ENCODE peak calls at places on chromosome 15, in eight cellular contexts. W is GM03348; D is activated CD8-positive, alpha-beta memory T cell treated with anti-CD3 and anti-CD28 coated beads, Interleukin-2, amount 10 ng/mL, durations not matched to agents 7 days and 5 days; V is stimulated activated naive B cell treated with anti-CD40 and anti-IgM and Interleukin-4, amounts not matched to agents 10 μg/mL and 1 μg/mL and 100 μg/mL, for 72 hours; R is activated gamma-delta T cell treated with Interleukin-2 at 50 U/mL for 16 hours; K is omental fat pad; E is amniotic stem cell; I is right lobe of liver. F is an unnamed sample.

GRCh38 chr15:41018534-41018933 is 65.3 kb downstream of the CHAC1 start:
- DNase-seq in W (no peak), D (no peak), V (no peak), R (no peak), K (no peak), E (no peak), I (no peak), F (peak)

GRCh38 chr15:40931300-40932142 is 2.4 kb downstream of the DLL4 start:
- DNase-seq in W (no peak), D (no peak), V (no peak), R (no peak), K (no peak), E (no peak), I (no peak), F (no peak)

GRCh38 chr15:47788685-47789084 is 71.4 kb downstream of the SEMA6D start:
- DNase-seq in W (no peak), D (no peak), V (no peak), R (no peak), K (no peak), E (no peak), I (no peak), F (no peak)

GRCh38 chr15:85642693-85643058 is 152.0 kb downstream of the KLHL25 start:
- DNase-seq in W (peak), D (no peak), V (no peak), R (no peak), K (no peak), E (no peak), I (no peak), F (peak)

GRCh38 chr15:72169921-72170611 is 27.5 kb downstream of the GRAMD2A start:
- DNase-seq in W (no peak), D (no peak), V (no peak), R (no peak), K (no peak), E (no peak), I (no peak), F (no peak)

GRCh38 chr15:32855942-32856341 is 138.1 kb downstream of the GREM1 start:
- DNase-seq in W (peak), D (no peak), V (no peak), R (no peak), K (no peak), E (peak), I (no peak), F (peak)

GRCh38 chr15:49847937-49848823 is 227.3 kb downstream of the DTWD1 start:
- DNase-seq in W (peak), D (no peak), V (no peak), R (no peak), K (no peak), E (peak), I (no peak), F (peak)

GRCh38 chr15:44102675-44103254 is 92.3 kb downstream of the FRMD5 start:
- DNase-seq in W (peak), D (no peak), V (no peak), R (no peak), K (no peak), E (peak), I (no peak), F (peak)

GRCh38 chr15:85580914-85581313 is 200.5 kb downstream of the AKAP13 start:
- DNase-seq in W (no peak), D (peak), V (peak), R (peak), K (no peak), E (no peak), I (no peak), F (no peak)

GRCh38 chr15:90232196-90232595 is 1.5 kb downstream of the CIB1 start:
- DNase-seq in W (no peak), D (no peak), V (no peak), R (no peak), K (no peak), E (no peak), I (no peak), F (no peak)

GRCh38 chr15:76108021-76108723 is 48.4 kb downstream of the TMEM266 start:
- DNase-seq in W (no peak), D (no peak), V (no peak), R (no peak), K (no peak), E (no peak), I (no peak), F (no peak)

GRCh38 chr15:40594429-40594836 is 384 bp downstream of the KNL1 start:
- DNase-seq in W (peak), D (no peak), V (no peak), R (peak), K (no peak), E (peak), I (peak), F (peak)

GRCh38 chr15:70169147-70169546 is 71.4 kb upstream of the TLE3 start:
- DNase-seq in W (no peak), D (no peak), V (no peak), R (no peak), K (no peak), E (no peak), I (no peak), F (no peak)

GRCh38 chr15:60471314-60471713 is 7.6 kb downstream of the ICE2 start:
- DNase-seq in W (no peak), D (no peak), V (no peak), R (no peak), K (no peak), E (no peak), I (no peak), F (peak)

GRCh38 chr15:67009576-67010569 is 55.5 kb upstream of the SMAD3 start:
- DNase-seq in W (no peak), D (peak), V (no peak), R (no peak), K (no peak), E (no peak), I (no peak), F (no peak)

GRCh38 chr15:52509500-52510244 is 19.0 kb downstream of the MYO5A start:
- DNase-seq in W (no peak), D (no peak), V (no peak), R (no peak), K (no peak), E (no peak), I (no peak), F (no peak)

GRCh38 chr15:51982770-51983103 is 11.2 kb upstream of the LEO1 start:
- DNase-seq in W (no peak), D (no peak), V (no peak), R (no peak), K (no peak), E (no peak), I (no peak), F (no peak)

GRCh38 chr15:70833897-70834765 is 19.8 kb downstream of the LARP6 start:
- DNase-seq in W (peak), D (no peak), V (no peak), R (no peak), K (no peak), E (peak), I (no peak), F (peak)

F was measured in fibroblast of gingiva.